ENCODE peak calls at places on chromosomes 6 and 20, in four cellular contexts. One of them, this sample, is unnamed.

GRCh38 chr6:41548098-41548840 is 2.1 kb downstream of the FOXP4 start:
- DNase-seq in HepG2: no peak
- DNase-seq in neural crest cell: no peak
- DNase-seq in left lung: no peak
- DNase-seq in this sample: no peak

GRCh38 chr6:18585032-18585573 is 198.0 kb downstream of the RNF144B start:
- DNase-seq in HepG2: peak; percentile 88
- DNase-seq in left lung: no peak
- DNase-seq in neural crest cell: peak; percentile 35
- DNase-seq in this sample: no peak

GRCh38 chr6:116462516-116462915 is 1.3 kb downstream of the CALHM6 start:
- DNase-seq in left lung: no peak
- DNase-seq in HepG2: no peak
- DNase-seq in neural crest cell: no peak
- DNase-seq in this sample: no peak

GRCh38 chr6:49647470-49647869 is 10.8 kb upstream of the RHAG start:
- DNase-seq in left lung: no peak
- DNase-seq in neural crest cell: no peak
- DNase-seq in HepG2: no peak
- DNase-seq in this sample: no peak

GRCh38 chr20:61304750-61305149 is 52.7 kb downstream of the CDH4 start:
- DNase-seq in HepG2: no peak
- DNase-seq in left lung: no peak
- DNase-seq in neural crest cell: no peak
- DNase-seq in this sample: no peak

GRCh38 chr20:17958326-17959256 is 10.0 kb downstream of the SNX5 start:
- DNase-seq in neural crest cell: no peak
- DNase-seq in HepG2: peak; percentile 88
- DNase-seq in left lung: no peak
- DNase-seq in this sample: no peak

GRCh38 chr6:11824986-11825385 is 46.4 kb upstream of the ADTRP start:
- DNase-seq in left lung: no peak
- DNase-seq in HepG2: no peak
- DNase-seq in neural crest cell: no peak
- DNase-seq in this sample: no peak

GRCh38 chr20:63163596-63164560 is 52.1 kb downstream of the YTHDF1 start:
- DNase-seq in HepG2: no peak
- DNase-seq in neural crest cell: peak; percentile 45
- DNase-seq in left lung: peak; percentile 48
- DNase-seq in this sample: no peak

GRCh38 chr6:22545051-22545450 is 24.3 kb upstream of the HDGFL1 start:
- DNase-seq in left lung: no peak
- DNase-seq in neural crest cell: no peak
- DNase-seq in HepG2: no peak
- DNase-seq in this sample: no peak

GRCh38 chr20:25247666-25248500 is at the start of gene PYGB:
- DNase-seq in left lung: peak; percentile 95
- DNase-seq in neural crest cell: peak; percentile 68
- DNase-seq in HepG2: peak; percentile 78
- DNase-seq in this sample: peak; percentile 59

GRCh38 chr6:68239034-68239433 is 396.0 kb upstream of the ADGRB3 start:
- DNase-seq in HepG2: no peak
- DNase-seq in left lung: no peak
- DNase-seq in neural crest cell: no peak
- DNase-seq in this sample: no peak

GRCh38 chr20:35901678-35902544 is 52.4 kb downstream of the SCAND1 start:
- DNase-seq in neural crest cell: no peak
- DNase-seq in left lung: no peak
- DNase-seq in HepG2: peak; percentile 33
- DNase-seq in this sample: no peak

GRCh38 chr6:34730006-34730405 is 27.3 kb upstream of the SNRPC start:
- DNase-seq in neural crest cell: no peak
- DNase-seq in HepG2: no peak
- DNase-seq in left lung: no peak
- DNase-seq in this sample: no peak

GRCh38 chr20:49727473-49727872 is 13.8 kb upstream of the B4GALT5 start:
- DNase-seq in HepG2: no peak
- DNase-seq in left lung: no peak
- DNase-seq in neural crest cell: no peak
- DNase-seq in this sample: no peak

GRCh38 chr20:58709703-58710039 is 17.1 kb downstream of the NPEPL1 start:
- DNase-seq in HepG2: no peak
- DNase-seq in left lung: no peak
- DNase-seq in neural crest cell: no peak
- DNase-seq in this sample: no peak

GRCh38 chr6:88586371-88587157 is 376.9 kb downstream of the RNGTT start:
- DNase-seq in HepG2: no peak
- DNase-seq in left lung: no peak
- DNase-seq in neural crest cell: no peak
- DNase-seq in this sample: no peak

GRCh38 chr20:47952165-47952564 is 166.9 kb upstream of the SULF2 start:
- DNase-seq in left lung: no peak
- DNase-seq in HepG2: no peak
- DNase-seq in neural crest cell: no peak
- DNase-seq in this sample: no peak

GRCh38 chr20:44648579-44648978 is 2.9 kb downstream of the ADA start:
- DNase-seq in HepG2: peak; percentile 35
- DNase-seq in neural crest cell: no peak
- DNase-seq in left lung: no peak
- DNase-seq in this sample: no peak

GRCh38 chr20:64064145-64064698 is 1.2 kb downstream of the TCEA2 start:
- DNase-seq in HepG2: no peak
- DNase-seq in left lung: no peak
- DNase-seq in neural crest cell: no peak
- DNase-seq in this sample: no peak

GRCh38 chr6:167495506-167496391 is 170.9 kb downstream of the TTLL2 start:
- DNase-seq in neural crest cell: no peak
- DNase-seq in left lung: no peak
- DNase-seq in HepG2: no peak
- DNase-seq in this sample: no peak

GRCh38 chr20:45611054-45611453 is 18.5 kb upstream of the WFDC10A start:
- DNase-seq in left lung: no peak
- DNase-seq in HepG2: no peak
- DNase-seq in neural crest cell: no peak
- DNase-seq in this sample: no peak

GRCh38 chr20:63011798-63012197 is 5.0 kb upstream of the BHLHE23 start:
- DNase-seq in HepG2: no peak
- DNase-seq in left lung: no peak
- DNase-seq in neural crest cell: no peak
- DNase-seq in this sample: no peak

GRCh38 chr6:41531591-41532582 is 14.3 kb upstream of the FOXP4 start:
- DNase-seq in neural crest cell: no peak
- DNase-seq in left lung: no peak
- DNase-seq in HepG2: no peak
- DNase-seq in this sample: no peak

GRCh38 chr6:154154389-154154967 is 115.4 kb downstream of the OPRM1 start:
- DNase-seq in left lung: no peak
- DNase-seq in HepG2: peak; percentile 62
- DNase-seq in neural crest cell: peak; percentile 62
- DNase-seq in this sample: no peak

GRCh38 chr6:30615219-30615957 is 1.7 kb downstream of the PPP1R10 start:
- DNase-seq in HepG2: peak; percentile 83
- DNase-seq in neural crest cell: peak; percentile 53
- DNase-seq in left lung: no peak
- DNase-seq in this sample: no peak

GRCh38 chr6:153131037-153131981 is at the start of gene RGS17:
- DNase-seq in neural crest cell: peak; percentile 60
- DNase-seq in HepG2: no peak
- DNase-seq in left lung: peak; percentile 82
- DNase-seq in this sample: peak; percentile 64

GRCh38 chr6:69089539-69089938 is 454.5 kb downstream of the ADGRB3 start:
- DNase-seq in HepG2: no peak
- DNase-seq in neural crest cell: no peak
- DNase-seq in left lung: no peak
- DNase-seq in this sample: no peak

GRCh38 chr20:40416274-40416673 is 272.8 kb downstream of the MAFB start:
- DNase-seq in neural crest cell: no peak
- DNase-seq in HepG2: no peak
- DNase-seq in left lung: no peak
- DNase-seq in this sample: no peak

GRCh38 chr20:57671662-57672061 is 38.2 kb downstream of the PMEPA1 start:
- DNase-seq in left lung: no peak
- DNase-seq in neural crest cell: no peak
- DNase-seq in HepG2: no peak
- DNase-seq in this sample: no peak
- TF ChIP-seq CTCF in left lung: no peak
- TF ChIP-seq CTCF in neural crest cell: peak; percentile 21
- TF ChIP-seq CTCF in HepG2: no peak
- TF ChIP-seq CTCF in this sample: peak; percentile 18

GRCh38 chr20:19935842-19936241 is 81.3 kb upstream of the NAA20 start:
- DNase-seq in HepG2: no peak
- DNase-seq in left lung: no peak
- DNase-seq in neural crest cell: no peak
- DNase-seq in this sample: no peak
- TF ChIP-seq CTCF in HepG2: no peak
- TF ChIP-seq CTCF in left lung: no peak
- TF ChIP-seq CTCF in neural crest cell: no peak
- TF ChIP-seq CTCF in this sample: no peak

GRCh38 chr6:105503641-105504040 is 100.8 kb upstream of the PREP start:
- DNase-seq in left lung: no peak
- DNase-seq in HepG2: no peak
- DNase-seq in neural crest cell: no peak
- DNase-seq in this sample: no peak

GRCh38 chr6:105499928-105500327 is 97.0 kb upstream of the PREP start:
- DNase-seq in HepG2: no peak
- DNase-seq in neural crest cell: no peak
- DNase-seq in left lung: no peak
- DNase-seq in this sample: no peak

GRCh38 chr6:105501945-105502344 is 99.1 kb upstream of the PREP start:
- DNase-seq in neural crest cell: no peak
- DNase-seq in HepG2: no peak
- DNase-seq in left lung: no peak
- DNase-seq in this sample: no peak

GRCh38 chr6:105501246-105501645 is 98.4 kb upstream of the PREP start:
- DNase-seq in HepG2: no peak
- DNase-seq in left lung: no peak
- DNase-seq in neural crest cell: no peak
- DNase-seq in this sample: no peak

DNA sequence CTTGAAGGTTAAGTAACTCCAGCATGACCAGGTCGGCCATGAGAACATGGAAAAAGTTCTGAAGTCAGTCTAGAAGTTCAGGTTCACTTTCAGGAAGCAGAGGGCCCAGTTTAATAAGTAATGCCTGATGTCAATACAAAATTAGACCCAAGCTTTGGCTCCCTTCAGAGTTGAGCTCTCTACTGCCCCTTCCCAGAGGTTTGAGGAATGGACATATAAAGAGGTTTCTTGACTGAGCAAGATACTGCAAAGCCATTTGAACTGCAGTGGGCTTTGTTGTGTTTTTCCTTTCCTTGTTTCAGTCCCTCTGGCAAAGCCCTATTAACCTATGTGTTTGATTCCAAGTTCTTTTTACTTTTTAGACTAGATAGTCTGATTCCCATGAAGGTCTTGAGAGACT is 97.8 kb upstream of the PREP start:
- DNase-seq in HepG2: no peak
- DNase-seq in neural crest cell: no peak
- DNase-seq in left lung: no peak
- DNase-seq in this sample: no peak
- TF ChIP-seq CTCF in HepG2: no peak
- TF ChIP-seq CTCF in neural crest cell: no peak
- TF ChIP-seq CTCF in left lung: no peak
- TF ChIP-seq CTCF in this sample: no peak

DNA sequence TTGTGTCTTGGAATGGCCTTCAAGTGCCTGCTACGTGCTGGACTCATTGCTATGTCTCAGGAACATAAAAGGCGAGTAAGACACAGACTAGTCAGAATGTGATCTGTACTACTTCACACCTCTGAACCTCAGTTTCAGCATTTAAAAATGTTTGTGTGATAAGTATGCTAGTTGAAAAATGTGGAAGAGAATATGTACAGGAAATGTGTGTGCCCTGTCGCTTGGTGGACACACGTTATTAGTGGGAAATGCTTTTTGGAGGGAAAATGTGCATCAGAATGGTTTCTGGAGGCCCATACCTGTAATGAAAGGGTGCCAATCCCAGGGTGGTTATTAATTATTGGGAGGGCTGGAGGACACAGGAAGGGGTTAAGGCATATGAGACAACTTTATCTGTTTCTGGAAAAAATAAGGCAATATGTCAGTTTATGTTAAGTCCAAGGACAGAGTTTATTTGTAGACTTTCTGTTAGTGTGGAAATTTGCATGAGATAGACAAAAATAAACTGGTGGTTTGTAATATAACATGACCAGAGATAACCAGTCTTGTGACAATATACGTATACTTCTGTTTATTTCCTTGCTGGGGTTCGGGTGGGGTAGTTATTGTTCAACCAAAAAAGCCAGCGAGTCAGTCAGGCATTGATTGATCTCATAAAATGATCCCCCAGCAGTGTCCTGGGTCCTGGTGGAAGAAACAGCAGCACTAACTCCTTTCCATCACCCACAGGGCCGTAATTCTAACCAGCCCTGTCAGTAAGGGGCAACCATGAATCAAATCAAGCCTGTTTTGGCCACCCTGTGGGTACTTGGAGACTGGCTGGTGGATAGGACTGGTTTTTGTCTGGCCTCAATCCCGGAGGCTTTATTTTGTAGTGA is 117.9 kb downstream of the JARID2 start:
- DNase-seq in HepG2: no peak
- DNase-seq in neural crest cell: no peak
- DNase-seq in left lung: no peak
- DNase-seq in this sample: no peak
- TF ChIP-seq CTCF in HepG2: no peak
- TF ChIP-seq CTCF in neural crest cell: no peak
- TF ChIP-seq CTCF in left lung: no peak
- TF ChIP-seq CTCF in this sample: no peak